ENCODE peak calls at places on chromosome 21, in eight cellular contexts. P, H, R, L, A, X, W and V are unnamed samples.
A peak's percentile ranks its signal among the peaks of the same experiment; 100 is the strongest.

GRCh38 chr21:30518876-30519275 is 16.9 kb upstream of the KRTAP19-5 start:
- DNase-seq in P (no peak), H (no peak), R (no peak), L (no peak), A (no peak), X (no peak), W (no peak), V (no peak)

GRCh38 chr21:36708512-36709029 is 9.7 kb downstream of the SIM2 start:
- DNase-seq in P (no peak), H (peak; percentile 41), R (no peak), L (no peak), A (no peak), X (no peak), W (no peak), V (peak; percentile 33)

GRCh38 chr21:24045775-24046215 is 1561.5 kb downstream of the MRPL39 start:
- DNase-seq in P (no peak), H (peak; percentile 1), R (no peak), L (peak; percentile 49), A (peak; percentile 27), X (peak; percentile 55), W (peak; percentile 55), V (peak; percentile 13)

GRCh38 chr21:16004121-16004520 is 274.3 kb downstream of the USP25 start:
- DNase-seq in P (no peak), H (no peak), R (no peak), L (no peak), A (no peak), X (no peak), W (no peak), V (no peak)

GRCh38 chr21:29296452-29296851 is 2.3 kb upstream of the BACH1 start:
- DNase-seq in P (no peak), H (no peak), R (no peak), L (no peak), A (no peak), X (no peak), W (no peak), V (no peak)

GRCh38 chr21:44704636-44705001 is 6.8 kb downstream of the TSPEAR start:
- DNase-seq in P (no peak), H (no peak), R (no peak), L (no peak), A (peak; percentile 46), X (no peak), W (no peak), V (peak; percentile 58)

GRCh38 chr21:37437376-37438080 is 71.0 kb downstream of the DYRK1A start:
- DNase-seq in P (no peak), H (no peak), R (no peak), L (no peak), A (no peak), X (no peak), W (no peak), V (no peak)

GRCh38 chr21:44737706-44738354 is 26.5 kb upstream of the TSPEAR start:
- DNase-seq in P (no peak), H (peak; percentile 39), R (peak; percentile 44), L (no peak), A (no peak), X (peak; percentile 42), W (no peak), V (peak; percentile 72)

GRCh38 chr21:29334717-29335428 is 36.2 kb downstream of the BACH1 start:
- DNase-seq in P (no peak), H (no peak), R (no peak), L (no peak), A (no peak), X (no peak), W (no peak), V (no peak)

GRCh38 chr21:38269567-38269917 is 12.8 kb downstream of the KCNJ15 start:
- DNase-seq in P (no peak), H (peak; percentile 37), R (no peak), L (no peak), A (no peak), X (no peak), W (no peak), V (peak; percentile 11)

GRCh38 chr21:36799869-36800268 is 101.0 kb downstream of the SIM2 start:
- DNase-seq in P (no peak), H (no peak), R (no peak), L (no peak), A (no peak), X (no peak), W (no peak), V (no peak)

DNA sequence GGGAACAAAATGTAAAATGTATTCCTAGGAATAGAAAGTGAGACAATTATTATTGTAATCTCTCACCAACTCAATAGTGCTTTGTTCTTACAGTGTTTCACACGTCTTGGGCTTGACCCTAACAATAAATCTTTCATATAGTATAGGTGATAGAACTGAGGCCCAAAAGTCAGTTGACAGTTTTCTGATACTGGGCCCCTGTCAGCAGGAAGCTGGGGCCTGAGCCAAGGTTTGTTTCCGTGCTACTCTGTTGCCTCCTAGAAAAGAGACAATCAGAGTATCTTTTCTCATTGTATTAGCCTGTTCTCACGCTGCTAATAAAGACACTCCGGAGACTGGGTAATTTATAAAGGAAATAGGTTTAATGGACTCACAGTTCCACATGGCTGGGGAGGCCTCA is 5.0 kb downstream of the RRP1B start:
- DNase-seq in P (no peak), H (no peak), R (no peak), L (no peak), A (no peak), X (no peak), W (no peak), V (no peak)
- H3K36me3 ChIP-seq in P (peaks cover 12% of the 10 kb centered on the region), H (peaks cover 3% of the 10 kb centered on the region), R (peaks cover 71% of the 10 kb centered on the region), L (peaks cover 16% of the 10 kb centered on the region), A (peaks cover 52% of the 10 kb centered on the region), X (peaks cover 11% of the 10 kb centered on the region), W (no peaks in the 10 kb centered on the region), V (peaks cover 22% of the 10 kb centered on the region)

DNA sequence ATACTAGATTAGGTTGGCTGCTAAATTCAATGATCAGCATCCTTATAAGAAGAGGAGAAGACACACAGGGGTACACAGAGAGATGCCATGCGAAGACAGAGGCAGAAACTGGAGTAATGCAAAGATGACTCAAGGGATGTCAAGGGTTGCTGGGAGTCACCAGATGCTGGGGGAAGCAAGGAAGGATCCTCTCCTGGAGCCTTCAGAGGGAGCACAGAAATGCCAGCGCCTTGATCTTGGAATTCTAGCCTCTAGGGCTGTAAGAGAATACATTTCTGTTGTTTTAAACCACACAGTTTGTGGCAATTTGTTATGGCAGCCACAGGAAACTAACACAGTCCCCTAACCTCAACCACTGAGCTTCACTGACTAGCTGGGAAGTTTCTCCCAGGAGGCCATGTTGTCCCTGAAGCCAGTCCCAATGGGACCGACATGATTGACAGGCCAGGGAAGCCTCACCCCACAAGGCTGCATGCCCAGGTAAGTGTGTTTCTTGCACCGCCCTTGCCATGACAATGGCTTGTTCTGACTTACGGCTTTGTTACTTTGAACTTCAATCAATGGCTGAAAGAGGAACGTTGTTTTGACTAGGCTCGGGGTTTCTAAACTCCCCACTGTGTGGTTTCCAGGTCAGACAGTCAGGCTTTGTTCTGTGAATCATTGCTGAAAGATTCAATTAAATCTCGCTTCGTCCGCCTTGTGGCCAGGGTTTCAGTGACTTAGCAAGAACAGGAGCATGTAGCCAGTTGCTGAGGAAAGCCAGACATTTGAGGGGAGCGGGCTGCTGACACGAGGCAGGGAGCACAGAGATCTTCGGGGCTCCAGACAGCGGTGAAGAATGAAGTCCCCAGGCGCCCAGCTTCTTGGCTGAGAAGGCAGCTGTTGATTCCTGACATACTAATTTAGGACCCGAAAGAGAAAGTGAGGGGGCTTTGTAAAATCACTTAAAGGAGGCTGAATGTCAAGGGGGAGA is 62.3 kb downstream of the RUNX1 start:
- DNase-seq in P (peak; percentile 54), H (peak; percentile 55), R (peak; percentile 27), L (peak; percentile 72), A (no peak), X (no peak), W (no peak), V (peak; percentile 43)
- H3K27ac ChIP-seq in P (peak overlapping the region; percentile 75), H (no peak overlapping the region), R (no peak overlapping the region), L (peak overlapping the region; percentile 15), A (no peak overlapping the region), X (no peak overlapping the region), W (no peak overlapping the region), V (no peak overlapping the region)

GRCh38 chr21:46648539-46648938 is 13.1 kb downstream of the PRMT2 start:
- DNase-seq in P (no peak), H (no peak), R (no peak), L (no peak), A (no peak), X (no peak), W (no peak), V (no peak)

GRCh38 chr21:46655230-46655629 is 19.8 kb downstream of the PRMT2 start:
- DNase-seq in P (no peak), H (no peak), R (no peak), L (no peak), A (no peak), X (no peak), W (no peak), V (no peak)

GRCh38 chr21:46650476-46651098 is 15.1 kb downstream of the PRMT2 start:
- DNase-seq in P (no peak), H (no peak), R (no peak), L (no peak), A (no peak), X (no peak), W (no peak), V (no peak)

GRCh38 chr21:46649356-46649755 is 13.9 kb downstream of the PRMT2 start:
- DNase-seq in P (no peak), H (no peak), R (no peak), L (no peak), A (no peak), X (no peak), W (no peak), V (no peak)

DNA sequence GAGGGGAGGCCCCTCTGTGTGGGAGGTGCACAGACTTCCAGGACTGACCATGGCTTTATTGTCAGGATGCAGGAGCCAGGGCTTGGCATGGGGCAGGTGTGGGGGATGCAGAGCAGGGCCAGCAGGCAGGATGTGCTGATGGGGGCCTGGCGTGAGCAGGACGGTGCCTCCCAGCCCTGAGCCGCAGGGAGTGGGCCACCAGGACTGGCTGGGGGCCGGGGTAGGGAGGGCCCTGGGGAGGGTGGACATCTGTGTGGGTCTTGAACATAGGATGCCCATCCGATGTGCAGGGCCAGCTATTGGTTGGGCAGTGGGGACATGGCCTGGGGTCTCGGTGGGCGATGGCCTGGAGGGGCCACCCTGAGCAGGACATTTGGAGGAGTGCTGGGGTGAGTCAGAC is 15.6 kb downstream of the PRMT2 start:
- DNase-seq in P (no peak), H (no peak), R (no peak), L (no peak), A (no peak), X (no peak), W (no peak), V (no peak)
- H3K36me3 ChIP-seq in P (peaks cover 92% of the 10 kb centered on the region), H (peaks cover 31% of the 10 kb centered on the region), R (peaks cover 100% of the 10 kb centered on the region), L (peaks cover 88% of the 10 kb centered on the region), A (peaks cover 83% of the 10 kb centered on the region), X (peaks cover 57% of the 10 kb centered on the region), W (peaks cover 4% of the 10 kb centered on the region), V (peaks cover 12% of the 10 kb centered on the region)

GRCh38 chr21:17048974-17049373 is 463.9 kb upstream of the CXADR start:
- DNase-seq in P (no peak), H (no peak), R (no peak), L (no peak), A (no peak), X (no peak), W (no peak), V (no peak)

GRCh38 chr21:17053321-17053720 is 459.5 kb upstream of the CXADR start:
- DNase-seq in P (no peak), H (no peak), R (no peak), L (no peak), A (no peak), X (no peak), W (no peak), V (no peak)

GRCh38 chr21:17050646-17051045 is 462.2 kb upstream of the CXADR start:
- DNase-seq in P (no peak), H (no peak), R (no peak), L (no peak), A (no peak), X (no peak), W (no peak), V (no peak)

GRCh38 chr21:17050156-17050555 is 462.7 kb upstream of the CXADR start:
- DNase-seq in P (no peak), H (no peak), R (no peak), L (no peak), A (no peak), X (no peak), W (no peak), V (peak; percentile 37)

GRCh38 chr21:17051054-17051453 is 461.8 kb upstream of the CXADR start:
- DNase-seq in P (no peak), H (no peak), R (no peak), L (no peak), A (no peak), X (peak; percentile 9), W (no peak), V (peak; percentile 1)
- H3K27ac ChIP-seq in P (no peak overlapping the region), H (no peak overlapping the region), R (no peak overlapping the region), L (no peak overlapping the region), A (no peak overlapping the region), X (no peak overlapping the region), W (no peak overlapping the region), V (no peak overlapping the region)